ENCODE peak calls at places on chromosomes 2 and 18, in seven cellular contexts. One of them, this sample, is unnamed.

GRCh38 chr18:36457683-36458082 is 160.2 kb downstream of the FHOD3 start:
- ATAC-seq in left lung: no peak
- ATAC-seq in esophagus mucosa: no peak
- ATAC-seq in left ventricle myocardium superior: peak; percentile 70
- ATAC-seq in T-cell: no peak
- ATAC-seq in Right ventricle myocardium superior: peak; percentile 55
- ATAC-seq in activated CD8-positive, alpha-beta T cell treated with anti-CD3 and anti-CD28 coated beads, Interleukin-2, amount 10 ng/mL, durations not matched to agents 7 days and 5 days: no peak
- ATAC-seq in this sample: no peak

GRCh38 chr2:27441226-27441926 is 805 bp upstream of the KRTCAP3 start:
- ATAC-seq in activated CD8-positive, alpha-beta T cell treated with anti-CD3 and anti-CD28 coated beads, Interleukin-2, amount 10 ng/mL, durations not matched to agents 7 days and 5 days: no peak
- ATAC-seq in left ventricle myocardium superior: peak; percentile 13
- ATAC-seq in esophagus mucosa: no peak
- ATAC-seq in Right ventricle myocardium superior: peak; percentile 11
- ATAC-seq in T-cell: no peak
- ATAC-seq in left lung: no peak
- ATAC-seq in this sample: no peak

GRCh38 chr2:101902169-101902568 is 89.6 kb upstream of the IL1R2 start:
- ATAC-seq in esophagus mucosa: no peak
- ATAC-seq in T-cell: no peak
- ATAC-seq in left lung: no peak
- ATAC-seq in activated CD8-positive, alpha-beta T cell treated with anti-CD3 and anti-CD28 coated beads, Interleukin-2, amount 10 ng/mL, durations not matched to agents 7 days and 5 days: no peak
- ATAC-seq in left ventricle myocardium superior: no peak
- ATAC-seq in Right ventricle myocardium superior: no peak
- ATAC-seq in this sample: no peak

GRCh38 chr2:235135990-235136561 is 184.3 kb downstream of the SH3BP4 start:
- ATAC-seq in Right ventricle myocardium superior: peak; percentile 94
- ATAC-seq in esophagus mucosa: peak; percentile 69
- ATAC-seq in activated CD8-positive, alpha-beta T cell treated with anti-CD3 and anti-CD28 coated beads, Interleukin-2, amount 10 ng/mL, durations not matched to agents 7 days and 5 days: no peak
- ATAC-seq in left lung: peak; percentile 94
- ATAC-seq in T-cell: no peak
- ATAC-seq in left ventricle myocardium superior: peak; percentile 94
- ATAC-seq in this sample: peak; percentile 77

GRCh38 chr18:64707052-64707451 is 558.2 kb upstream of the LINC00305 start:
- ATAC-seq in esophagus mucosa: no peak
- ATAC-seq in activated CD8-positive, alpha-beta T cell treated with anti-CD3 and anti-CD28 coated beads, Interleukin-2, amount 10 ng/mL, durations not matched to agents 7 days and 5 days: no peak
- ATAC-seq in left lung: no peak
- ATAC-seq in T-cell: no peak
- ATAC-seq in left ventricle myocardium superior: no peak
- ATAC-seq in Right ventricle myocardium superior: no peak
- ATAC-seq in this sample: no peak

GRCh38 chr2:193371200-193371599 is 1176.5 kb upstream of the TMEFF2 start:
- ATAC-seq in left ventricle myocardium superior: no peak
- ATAC-seq in esophagus mucosa: no peak
- ATAC-seq in T-cell: no peak
- ATAC-seq in Right ventricle myocardium superior: no peak
- ATAC-seq in activated CD8-positive, alpha-beta T cell treated with anti-CD3 and anti-CD28 coated beads, Interleukin-2, amount 10 ng/mL, durations not matched to agents 7 days and 5 days: no peak
- ATAC-seq in left lung: no peak
- ATAC-seq in this sample: no peak

GRCh38 chr2:10202136-10202535 is 79.6 kb downstream of the RRM2 start:
- ATAC-seq in Right ventricle myocardium superior: no peak
- ATAC-seq in T-cell: no peak
- ATAC-seq in esophagus mucosa: no peak
- ATAC-seq in activated CD8-positive, alpha-beta T cell treated with anti-CD3 and anti-CD28 coated beads, Interleukin-2, amount 10 ng/mL, durations not matched to agents 7 days and 5 days: no peak
- ATAC-seq in left ventricle myocardium superior: no peak
- ATAC-seq in left lung: no peak
- ATAC-seq in this sample: no peak

GRCh38 chr2:239444626-239445625 is 44.1 kb upstream of the HDAC4 start:
- ATAC-seq in esophagus mucosa: peak; percentile 79
- ATAC-seq in activated CD8-positive, alpha-beta T cell treated with anti-CD3 and anti-CD28 coated beads, Interleukin-2, amount 10 ng/mL, durations not matched to agents 7 days and 5 days: no peak
- ATAC-seq in Right ventricle myocardium superior: peak; percentile 53
- ATAC-seq in T-cell: no peak
- ATAC-seq in left ventricle myocardium superior: no peak
- ATAC-seq in left lung: peak; percentile 92
- ATAC-seq in this sample: peak; percentile 81

GRCh38 chr18:33839452-33840225 is 261.6 kb downstream of the ASXL3 start:
- ATAC-seq in left lung: peak; percentile 79
- ATAC-seq in left ventricle myocardium superior: no peak
- ATAC-seq in activated CD8-positive, alpha-beta T cell treated with anti-CD3 and anti-CD28 coated beads, Interleukin-2, amount 10 ng/mL, durations not matched to agents 7 days and 5 days: no peak
- ATAC-seq in T-cell: no peak
- ATAC-seq in esophagus mucosa: no peak
- ATAC-seq in Right ventricle myocardium superior: no peak
- ATAC-seq in this sample: no peak

GRCh38 chr2:74700643-74701377 is 46.8 kb downstream of the SEMA4F start:
- ATAC-seq in activated CD8-positive, alpha-beta T cell treated with anti-CD3 and anti-CD28 coated beads, Interleukin-2, amount 10 ng/mL, durations not matched to agents 7 days and 5 days: no peak
- ATAC-seq in left lung: no peak
- ATAC-seq in Right ventricle myocardium superior: no peak
- ATAC-seq in esophagus mucosa: no peak
- ATAC-seq in left ventricle myocardium superior: no peak
- ATAC-seq in T-cell: no peak
- ATAC-seq in this sample: no peak

GRCh38 chr2:152078662-152079061 is 20.2 kb downstream of the CACNB4 start:
- ATAC-seq in T-cell: no peak
- ATAC-seq in esophagus mucosa: no peak
- ATAC-seq in Right ventricle myocardium superior: no peak
- ATAC-seq in activated CD8-positive, alpha-beta T cell treated with anti-CD3 and anti-CD28 coated beads, Interleukin-2, amount 10 ng/mL, durations not matched to agents 7 days and 5 days: no peak
- ATAC-seq in left ventricle myocardium superior: no peak
- ATAC-seq in left lung: no peak
- ATAC-seq in this sample: no peak

GRCh38 chr2:95004702-95005101 is 20.8 kb upstream of the MAL start:
- ATAC-seq in left ventricle myocardium superior: no peak
- ATAC-seq in Right ventricle myocardium superior: no peak
- ATAC-seq in esophagus mucosa: no peak
- ATAC-seq in left lung: no peak
- ATAC-seq in activated CD8-positive, alpha-beta T cell treated with anti-CD3 and anti-CD28 coated beads, Interleukin-2, amount 10 ng/mL, durations not matched to agents 7 days and 5 days: peak; percentile 48
- ATAC-seq in T-cell: no peak
- ATAC-seq in this sample: no peak

GRCh38 chr2:9965119-9965822 is 13.8 kb downstream of the GRHL1 start:
- ATAC-seq in activated CD8-positive, alpha-beta T cell treated with anti-CD3 and anti-CD28 coated beads, Interleukin-2, amount 10 ng/mL, durations not matched to agents 7 days and 5 days: no peak
- ATAC-seq in esophagus mucosa: no peak
- ATAC-seq in left ventricle myocardium superior: no peak
- ATAC-seq in left lung: no peak
- ATAC-seq in T-cell: peak; percentile 72
- ATAC-seq in Right ventricle myocardium superior: no peak
- ATAC-seq in this sample: no peak

GRCh38 chr2:19688059-19688458 is 213.7 kb downstream of the TTC32 start:
- ATAC-seq in Right ventricle myocardium superior: peak; percentile 96
- ATAC-seq in T-cell: no peak
- ATAC-seq in left ventricle myocardium superior: peak; percentile 97
- ATAC-seq in esophagus mucosa: no peak
- ATAC-seq in activated CD8-positive, alpha-beta T cell treated with anti-CD3 and anti-CD28 coated beads, Interleukin-2, amount 10 ng/mL, durations not matched to agents 7 days and 5 days: no peak
- ATAC-seq in left lung: no peak
- ATAC-seq in this sample: no peak

GRCh38 chr2:21774691-21775090 is 650.9 kb downstream of the TDRD15 start:
- ATAC-seq in left lung: peak; percentile 27
- ATAC-seq in Right ventricle myocardium superior: no peak
- ATAC-seq in left ventricle myocardium superior: no peak
- ATAC-seq in esophagus mucosa: no peak
- ATAC-seq in activated CD8-positive, alpha-beta T cell treated with anti-CD3 and anti-CD28 coated beads, Interleukin-2, amount 10 ng/mL, durations not matched to agents 7 days and 5 days: no peak
- ATAC-seq in T-cell: no peak
- ATAC-seq in this sample: no peak

GRCh38 chr2:134253804-134254203 is at the start of gene MGAT5:
- ATAC-seq in left ventricle myocardium superior: peak; percentile 19
- ATAC-seq in esophagus mucosa: peak; percentile 75
- ATAC-seq in left lung: peak; percentile 81
- ATAC-seq in activated CD8-positive, alpha-beta T cell treated with anti-CD3 and anti-CD28 coated beads, Interleukin-2, amount 10 ng/mL, durations not matched to agents 7 days and 5 days: no peak
- ATAC-seq in T-cell: no peak
- ATAC-seq in Right ventricle myocardium superior: no peak
- ATAC-seq in this sample: no peak

GRCh38 chr2:148876589-148877402 is 1.8 kb downstream of the KIF5C start:
- ATAC-seq in Right ventricle myocardium superior: no peak
- ATAC-seq in activated CD8-positive, alpha-beta T cell treated with anti-CD3 and anti-CD28 coated beads, Interleukin-2, amount 10 ng/mL, durations not matched to agents 7 days and 5 days: peak; percentile 13
- ATAC-seq in left ventricle myocardium superior: no peak
- ATAC-seq in left lung: no peak
- ATAC-seq in T-cell: peak; percentile 11
- ATAC-seq in esophagus mucosa: no peak
- ATAC-seq in this sample: no peak

GRCh38 chr2:238512247-238512867 is 85.6 kb downstream of the ASB1 start:
- ATAC-seq in activated CD8-positive, alpha-beta T cell treated with anti-CD3 and anti-CD28 coated beads, Interleukin-2, amount 10 ng/mL, durations not matched to agents 7 days and 5 days: no peak
- ATAC-seq in left lung: no peak
- ATAC-seq in esophagus mucosa: no peak
- ATAC-seq in T-cell: no peak
- ATAC-seq in Right ventricle myocardium superior: no peak
- ATAC-seq in left ventricle myocardium superior: no peak
- ATAC-seq in this sample: no peak

GRCh38 chr2:164621761-164622105 is 451 bp upstream of the GRB14 start:
- ATAC-seq in T-cell: no peak
- ATAC-seq in Right ventricle myocardium superior: no peak
- ATAC-seq in activated CD8-positive, alpha-beta T cell treated with anti-CD3 and anti-CD28 coated beads, Interleukin-2, amount 10 ng/mL, durations not matched to agents 7 days and 5 days: no peak
- ATAC-seq in left ventricle myocardium superior: peak; percentile 6
- ATAC-seq in esophagus mucosa: no peak
- ATAC-seq in left lung: no peak
- ATAC-seq in this sample: no peak

GRCh38 chr18:57195341-57195740 is 48.5 kb downstream of the BOD1L2 start:
- ATAC-seq in T-cell: no peak
- ATAC-seq in left ventricle myocardium superior: no peak
- ATAC-seq in left lung: no peak
- ATAC-seq in esophagus mucosa: no peak
- ATAC-seq in activated CD8-positive, alpha-beta T cell treated with anti-CD3 and anti-CD28 coated beads, Interleukin-2, amount 10 ng/mL, durations not matched to agents 7 days and 5 days: no peak
- ATAC-seq in Right ventricle myocardium superior: no peak
- ATAC-seq in this sample: no peak

GRCh38 chr2:128374001-128374710 is 55.5 kb upstream of the HS6ST1 start:
- ATAC-seq in T-cell: no peak
- ATAC-seq in esophagus mucosa: peak; percentile 66
- ATAC-seq in left lung: peak; percentile 85
- ATAC-seq in activated CD8-positive, alpha-beta T cell treated with anti-CD3 and anti-CD28 coated beads, Interleukin-2, amount 10 ng/mL, durations not matched to agents 7 days and 5 days: no peak
- ATAC-seq in Right ventricle myocardium superior: no peak
- ATAC-seq in left ventricle myocardium superior: no peak
- ATAC-seq in this sample: peak; percentile 68

GRCh38 chr2:110866036-110866435 is 133.7 kb downstream of the ACOXL start:
- ATAC-seq in left ventricle myocardium superior: no peak
- ATAC-seq in Right ventricle myocardium superior: no peak
- ATAC-seq in left lung: no peak
- ATAC-seq in esophagus mucosa: no peak
- ATAC-seq in T-cell: no peak
- ATAC-seq in activated CD8-positive, alpha-beta T cell treated with anti-CD3 and anti-CD28 coated beads, Interleukin-2, amount 10 ng/mL, durations not matched to agents 7 days and 5 days: no peak
- ATAC-seq in this sample: no peak

GRCh38 chr2:7378642-7379041 is 461.4 kb downstream of the RNF144A start:
- ATAC-seq in left ventricle myocardium superior: no peak
- ATAC-seq in left lung: no peak
- ATAC-seq in esophagus mucosa: no peak
- ATAC-seq in activated CD8-positive, alpha-beta T cell treated with anti-CD3 and anti-CD28 coated beads, Interleukin-2, amount 10 ng/mL, durations not matched to agents 7 days and 5 days: no peak
- ATAC-seq in Right ventricle myocardium superior: no peak
- ATAC-seq in T-cell: no peak
- ATAC-seq in this sample: no peak

GRCh38 chr2:237955640-237956401 is 11.0 kb upstream of the UBE2F start:
- ATAC-seq in left lung: no peak
- ATAC-seq in T-cell: peak; percentile 58
- ATAC-seq in activated CD8-positive, alpha-beta T cell treated with anti-CD3 and anti-CD28 coated beads, Interleukin-2, amount 10 ng/mL, durations not matched to agents 7 days and 5 days: peak; percentile 64
- ATAC-seq in left ventricle myocardium superior: peak; percentile 38
- ATAC-seq in esophagus mucosa: peak; percentile 23
- ATAC-seq in Right ventricle myocardium superior: no peak
- ATAC-seq in this sample: no peak

GRCh38 chr18:11955299-11956029 is 25.8 kb upstream of the IMPA2 start:
- ATAC-seq in left lung: peak; percentile 80
- ATAC-seq in Right ventricle myocardium superior: no peak
- ATAC-seq in left ventricle myocardium superior: peak; percentile 63
- ATAC-seq in esophagus mucosa: peak; percentile 68
- ATAC-seq in activated CD8-positive, alpha-beta T cell treated with anti-CD3 and anti-CD28 coated beads, Interleukin-2, amount 10 ng/mL, durations not matched to agents 7 days and 5 days: no peak
- ATAC-seq in T-cell: no peak
- ATAC-seq in this sample: peak; percentile 62

GRCh38 chr2:134320930-134321329 is 67.1 kb downstream of the MGAT5 start:
- ATAC-seq in Right ventricle myocardium superior: no peak
- ATAC-seq in esophagus mucosa: no peak
- ATAC-seq in T-cell: peak; percentile 78
- ATAC-seq in left ventricle myocardium superior: no peak
- ATAC-seq in activated CD8-positive, alpha-beta T cell treated with anti-CD3 and anti-CD28 coated beads, Interleukin-2, amount 10 ng/mL, durations not matched to agents 7 days and 5 days: peak; percentile 71
- ATAC-seq in left lung: no peak
- ATAC-seq in this sample: no peak

GRCh38 chr2:215609089-215610032 is 173.5 kb upstream of the FN1 start:
- ATAC-seq in left lung: no peak
- ATAC-seq in left ventricle myocardium superior: no peak
- ATAC-seq in esophagus mucosa: peak; percentile 72
- ATAC-seq in Right ventricle myocardium superior: no peak
- ATAC-seq in activated CD8-positive, alpha-beta T cell treated with anti-CD3 and anti-CD28 coated beads, Interleukin-2, amount 10 ng/mL, durations not matched to agents 7 days and 5 days: no peak
- ATAC-seq in T-cell: no peak
- ATAC-seq in this sample: peak; percentile 49

GRCh38 chr2:9174771-9175441 is 31.7 kb upstream of the ASAP2 start:
- ATAC-seq in activated CD8-positive, alpha-beta T cell treated with anti-CD3 and anti-CD28 coated beads, Interleukin-2, amount 10 ng/mL, durations not matched to agents 7 days and 5 days: no peak
- ATAC-seq in T-cell: no peak
- ATAC-seq in Right ventricle myocardium superior: no peak
- ATAC-seq in left ventricle myocardium superior: no peak
- ATAC-seq in esophagus mucosa: no peak
- ATAC-seq in left lung: peak; percentile 79
- ATAC-seq in this sample: no peak

GRCh38 chr18:7084766-7085080 is 32.9 kb downstream of the LAMA1 start:
- ATAC-seq in left lung: peak; percentile 51
- ATAC-seq in activated CD8-positive, alpha-beta T cell treated with anti-CD3 and anti-CD28 coated beads, Interleukin-2, amount 10 ng/mL, durations not matched to agents 7 days and 5 days: no peak
- ATAC-seq in Right ventricle myocardium superior: no peak
- ATAC-seq in T-cell: no peak
- ATAC-seq in left ventricle myocardium superior: no peak
- ATAC-seq in esophagus mucosa: no peak
- ATAC-seq in this sample: peak; percentile 7

GRCh38 chr2:486381-486780 is 190.8 kb downstream of the TMEM18 start:
- ATAC-seq in T-cell: no peak
- ATAC-seq in left ventricle myocardium superior: no peak
- ATAC-seq in left lung: no peak
- ATAC-seq in activated CD8-positive, alpha-beta T cell treated with anti-CD3 and anti-CD28 coated beads, Interleukin-2, amount 10 ng/mL, durations not matched to agents 7 days and 5 days: no peak
- ATAC-seq in esophagus mucosa: no peak
- ATAC-seq in Right ventricle myocardium superior: no peak
- ATAC-seq in this sample: no peak

GRCh38 chr2:235693279-235693678 is 199.4 kb downstream of the AGAP1 start:
- ATAC-seq in activated CD8-positive, alpha-beta T cell treated with anti-CD3 and anti-CD28 coated beads, Interleukin-2, amount 10 ng/mL, durations not matched to agents 7 days and 5 days: no peak
- ATAC-seq in esophagus mucosa: no peak
- ATAC-seq in left ventricle myocardium superior: no peak
- ATAC-seq in T-cell: no peak
- ATAC-seq in Right ventricle myocardium superior: no peak
- ATAC-seq in left lung: no peak
- ATAC-seq in this sample: no peak

This sample was measured in gastroesophageal sphincter.